ENCODE peak calls at places on chromosomes 13 and 19, in nine cellular contexts. P, B, N, I, F, C, K, W and Q are unnamed samples.

GRCh38 chr13:114225610-114226009 is 9.1 kb upstream of the CDC16 start:
- DNase-seq in P (no peak), B (no peak), N (no peak), I (no peak), F (no peak), C (no peak), K (no peak), W (no peak), Q (no peak)

GRCh38 chr13:27954406-27954851 is 14.7 kb downstream of the CDX2 start:
- DNase-seq in P (no peak), B (no peak), N (no peak), I (no peak), F (no peak), C (no peak), K (peak; percentile 80), W (no peak), Q (no peak)

GRCh38 chr19:46089432-46089831 is 35.1 kb downstream of the IGFL3 start:
- DNase-seq in P (no peak), B (no peak), N (no peak), I (no peak), F (no peak), C (no peak), K (no peak), W (no peak), Q (no peak)

GRCh38 chr19:8526345-8527062 is 12.5 kb upstream of the ZNF414 start:
- DNase-seq in P (peak; percentile 88), B (peak; percentile 86), N (peak; percentile 96), I (peak; percentile 82), F (peak; percentile 78), C (peak; percentile 95), K (peak; percentile 94), W (peak; percentile 92), Q (peak; percentile 83)

GRCh38 chr13:93771782-93772181 is 545.2 kb downstream of the GPC6 start:
- DNase-seq in P (no peak), B (no peak), N (no peak), I (no peak), F (no peak), C (no peak), K (no peak), W (no peak), Q (no peak)

GRCh38 chr19:2867025-2867991 is at the start of gene ZNF556:
- DNase-seq in P (peak; percentile 34), B (no peak), N (no peak), I (no peak), F (no peak), C (no peak), K (no peak), W (no peak), Q (peak; percentile 8)

GRCh38 chr13:40582531-40582930 is 83.9 kb downstream of the FOXO1 start:
- DNase-seq in P (no peak), B (no peak), N (no peak), I (no peak), F (no peak), C (no peak), K (no peak), W (no peak), Q (no peak)

GRCh38 chr19:40687525-40688016 is 2.9 kb downstream of the NUMBL start:
- DNase-seq in P (no peak), B (no peak), N (no peak), I (peak; percentile 10), F (peak; percentile 42), C (no peak), K (peak; percentile 75), W (peak; percentile 83), Q (no peak)

GRCh38 chr13:23739597-23739996 is 149.6 kb downstream of the MIPEP start:
- DNase-seq in P (no peak), B (no peak), N (no peak), I (no peak), F (no peak), C (no peak), K (no peak), W (no peak), Q (no peak)

GRCh38 chr13:43484432-43485225 is 302.1 kb downstream of the ENOX1 start:
- DNase-seq in P (no peak), B (no peak), N (no peak), I (peak; percentile 27), F (no peak), C (no peak), K (no peak), W (no peak), Q (no peak)

GRCh38 chr19:51501594-51502263 is at the start of gene SIGLEC12:
- DNase-seq in P (no peak), B (no peak), N (no peak), I (peak; percentile 4), F (no peak), C (no peak), K (no peak), W (peak; percentile 45), Q (peak; percentile 6)